ENCODE peak calls at places on chromosomes 3 and 15, in eight cellular contexts. I, L, Q, S, P, C, D and H are unnamed samples.

GRCh38 chr3:53493997-53494791 is at the start of gene CACNA1D:
- DNase-seq in I (no peak), L (peak), Q (no peak), S (no peak), P (no peak), C (no peak), D (peak), H (no peak)

GRCh38 chr3:105094588-105094987 is 272.1 kb upstream of the ALCAM start:
- DNase-seq in I (no peak), L (no peak), Q (no peak), S (no peak), P (no peak), C (no peak), D (no peak), H (no peak)

GRCh38 chr3:54271118-54271517 is 148.8 kb downstream of the CACNA2D3 start:
- DNase-seq in I (no peak), L (no peak), Q (no peak), S (no peak), P (no peak), C (no peak), D (no peak), H (no peak)

GRCh38 chr15:63523306-63523990 is 19.1 kb downstream of the USP3 start:
- DNase-seq in I (no peak), L (no peak), Q (peak), S (peak), P (peak), C (no peak), D (no peak), H (no peak)

GRCh38 chr3:30577788-30578187 is 28.6 kb upstream of the TGFBR2 start:
- DNase-seq in I (no peak), L (no peak), Q (no peak), S (no peak), P (no peak), C (no peak), D (no peak), H (no peak)

GRCh38 chr15:76196949-76197315 is 114.3 kb downstream of the ETFA start:
- DNase-seq in I (no peak), L (no peak), Q (no peak), S (no peak), P (no peak), C (peak), D (no peak), H (no peak)

GRCh38 chr3:135034291-135034768 is 239.3 kb downstream of the EPHB1 start:
- DNase-seq in I (no peak), L (no peak), Q (no peak), S (no peak), P (no peak), C (no peak), D (no peak), H (no peak)

GRCh38 chr3:48678566-48679380 is 6.9 kb downstream of the NCKIPSD start:
- DNase-seq in I (no peak), L (no peak), Q (no peak), S (no peak), P (no peak), C (no peak), D (no peak), H (no peak)

GRCh38 chr3:142424754-142425153 is 23.1 kb downstream of the XRN1 start:
- DNase-seq in I (no peak), L (no peak), Q (no peak), S (no peak), P (no peak), C (no peak), D (no peak), H (no peak)

GRCh38 chr3:24410861-24411260 is 83.8 kb downstream of the THRB start:
- DNase-seq in I (no peak), L (no peak), Q (no peak), S (no peak), P (no peak), C (no peak), D (no peak), H (no peak)

GRCh38 chr3:138195491-138195890 is 8.4 kb downstream of the ARMC8 start:
- DNase-seq in I (no peak), L (no peak), Q (no peak), S (no peak), P (no peak), C (no peak), D (no peak), H (no peak)

GRCh38 chr3:47578119-47578630 is 490 bp downstream of the CSPG5 start:
- DNase-seq in I (no peak), L (peak), Q (no peak), S (no peak), P (no peak), C (no peak), D (peak), H (no peak)

GRCh38 chr3:59321881-59322540 is 272.2 kb upstream of the CFAP20DC start:
- DNase-seq in I (no peak), L (no peak), Q (no peak), S (no peak), P (no peak), C (no peak), D (no peak), H (no peak)

GRCh38 chr3:195154793-195155535 is 116.0 kb downstream of the XXYLT1 start:
- DNase-seq in I (no peak), L (peak), Q (peak), S (peak), P (peak), C (peak), D (peak), H (peak)

GRCh38 chr3:151918253-151919029 is 45.0 kb downstream of the SUCNR1 start:
- DNase-seq in I (peak), L (no peak), Q (peak), S (peak), P (peak), C (no peak), D (no peak), H (peak)

GRCh38 chr3:43213631-43214030 is 72.7 kb upstream of the SNRK start:
- DNase-seq in I (no peak), L (no peak), Q (no peak), S (no peak), P (no peak), C (no peak), D (no peak), H (no peak)

GRCh38 chr15:70320077-70320830 is 222.5 kb upstream of the TLE3 start:
- DNase-seq in I (peak), L (no peak), Q (no peak), S (no peak), P (no peak), C (no peak), D (peak), H (peak)

GRCh38 chr3:126980266-126980811 is 2.6 kb upstream of the PLXNA1 start:
- DNase-seq in I (no peak), L (no peak), Q (no peak), S (no peak), P (no peak), C (no peak), D (no peak), H (no peak)

GRCh38 chr15:73904026-73904815 is 22.0 kb upstream of the LOXL1 start:
- DNase-seq in I (no peak), L (no peak), Q (no peak), S (no peak), P (no peak), C (no peak), D (no peak), H (no peak)

GRCh38 chr3:146650691-146651090 is 45.5 kb upstream of the PLSCR5 start:
- DNase-seq in I (no peak), L (no peak), Q (peak), S (peak), P (peak), C (no peak), D (no peak), H (no peak)

GRCh38 chr15:23484870-23485269 is 37.8 kb upstream of the GOLGA6L2 start:
- DNase-seq in I (no peak), L (no peak), Q (no peak), S (no peak), P (no peak), C (no peak), D (no peak), H (no peak)

GRCh38 chr3:127747751-127748521 is 74.4 kb downstream of the MGLL start:
- DNase-seq in I (no peak), L (no peak), Q (peak), S (peak), P (peak), C (peak), D (peak), H (peak)

GRCh38 chr3:142858043-142858442 is 30.8 kb downstream of the PCOLCE2 start:
- DNase-seq in I (no peak), L (no peak), Q (no peak), S (no peak), P (no peak), C (no peak), D (no peak), H (no peak)

GRCh38 chr15:68183886-68184285 is 21.2 kb downstream of the CALML4 start:
- DNase-seq in I (no peak), L (no peak), Q (peak), S (peak), P (peak), C (no peak), D (no peak), H (no peak)

GRCh38 chr3:53159415-53160135 is 1.4 kb upstream of the PRKCD start:
- DNase-seq in I (no peak), L (no peak), Q (peak), S (no peak), P (peak), C (no peak), D (peak), H (peak)

GRCh38 chr3:148958681-148959080 is 32.7 kb upstream of the GYG1 start:
- DNase-seq in I (no peak), L (no peak), Q (no peak), S (no peak), P (no peak), C (no peak), D (no peak), H (no peak)

GRCh38 chr15:90756916-90757315 is 39.8 kb downstream of the BLM start:
- DNase-seq in I (no peak), L (no peak), Q (no peak), S (no peak), P (no peak), C (no peak), D (no peak), H (no peak)

GRCh38 chr3:141412087-141412935 is 44.0 kb downstream of the ZBTB38 start:
- DNase-seq in I (no peak), L (peak), Q (peak), S (peak), P (peak), C (peak), D (peak), H (no peak)

GRCh38 chr3:151777880-151778279 is 36.0 kb upstream of the AADAC start:
- DNase-seq in I (no peak), L (no peak), Q (no peak), S (no peak), P (no peak), C (no peak), D (no peak), H (no peak)

GRCh38 chr3:23203651-23204111 is 554 bp downstream of the UBE2E2 start:
- DNase-seq in I (peak), L (peak), Q (peak), S (peak), P (no peak), C (no peak), D (no peak), H (no peak)

GRCh38 chr15:47484119-47484518 is 233.2 kb upstream of the SEMA6D start:
- DNase-seq in I (peak), L (no peak), Q (no peak), S (peak), P (peak), C (no peak), D (no peak), H (no peak)

GRCh38 chr3:148243609-148244008 is 454.1 kb upstream of the AGTR1 start:
- DNase-seq in I (no peak), L (no peak), Q (no peak), S (no peak), P (no peak), C (no peak), D (no peak), H (no peak)

GRCh38 chr15:90188914-90189748 is 12.0 kb upstream of the SEMA4B start:
- DNase-seq in I (peak), L (no peak), Q (no peak), S (no peak), P (no peak), C (no peak), D (no peak), H (no peak)

GRCh38 chr3:163877805-163878204 is 1200.5 kb downstream of the SI start:
- DNase-seq in I (no peak), L (no peak), Q (no peak), S (no peak), P (no peak), C (no peak), D (no peak), H (no peak)

GRCh38 chr3:25430942-25431570 is 3.0 kb downstream of the RARB start:
- DNase-seq in I (no peak), L (no peak), Q (peak), S (no peak), P (peak), C (no peak), D (no peak), H (no peak)

GRCh38 chr3:58537412-58538301 is 667 bp upstream of the ACOX2 start:
- DNase-seq in I (no peak), L (no peak), Q (no peak), S (no peak), P (peak), C (no peak), D (peak), H (no peak)

GRCh38 chr15:89199734-89200133 is 21.6 kb downstream of the RLBP1 start:
- DNase-seq in I (no peak), L (no peak), Q (no peak), S (no peak), P (no peak), C (no peak), D (no peak), H (no peak)

GRCh38 chr3:190339130-190339529 is 16.9 kb upstream of the CLDN1 start:
- DNase-seq in I (no peak), L (no peak), Q (peak), S (peak), P (peak), C (no peak), D (no peak), H (no peak)
- TF ChIP-seq CTCF in I (no peak), L (no peak), Q (peak), S (peak), P (peak), C (no peak), D (no peak), H (peak)

DNA sequence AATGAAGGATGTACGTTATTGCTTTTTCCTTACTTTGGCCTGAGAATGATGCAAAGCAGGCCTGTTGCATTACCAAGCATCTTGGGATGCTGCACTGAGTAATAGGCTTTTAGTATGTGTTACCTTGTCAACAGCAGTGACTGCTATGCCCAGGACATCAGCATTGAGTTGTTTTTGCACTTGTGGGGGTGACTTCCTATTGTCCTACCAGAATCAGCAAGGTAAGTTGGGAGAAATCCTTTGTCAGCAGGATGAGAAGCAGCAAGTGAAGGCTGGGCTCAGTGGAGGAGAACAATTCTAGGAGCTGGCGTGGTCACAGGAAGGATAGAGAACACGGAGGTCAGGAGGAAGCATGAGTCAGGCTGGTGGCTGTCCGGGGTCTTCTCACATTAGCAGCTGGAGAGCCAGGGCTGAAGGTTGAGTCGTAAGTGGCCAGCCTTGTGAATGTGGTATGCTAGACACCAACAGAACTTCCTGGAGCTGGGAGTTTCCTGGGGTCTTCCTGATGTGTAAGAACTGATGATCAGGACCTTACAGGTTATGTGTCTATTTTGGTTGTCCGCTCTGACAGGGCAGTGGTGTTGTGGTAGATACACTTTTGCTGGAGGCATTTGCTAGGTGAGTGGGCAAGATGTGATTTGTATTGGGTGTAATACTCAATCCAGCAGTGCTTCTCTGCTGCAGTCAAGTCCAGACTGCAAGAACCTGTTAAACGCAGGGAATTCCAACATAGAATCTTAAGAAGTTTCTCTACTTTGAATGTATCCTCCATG is 142.7 kb downstream of the FNDC3B start:
- DNase-seq in I (no peak), L (no peak), Q (peak), S (peak), P (peak), C (no peak), D (no peak), H (no peak)
- H3K4me3 ChIP-seq in I (no peak), L (no peak), Q (no peak), S (no peak), P (no peak), C (no peak), D (no peak), H (no peak)

DNA sequence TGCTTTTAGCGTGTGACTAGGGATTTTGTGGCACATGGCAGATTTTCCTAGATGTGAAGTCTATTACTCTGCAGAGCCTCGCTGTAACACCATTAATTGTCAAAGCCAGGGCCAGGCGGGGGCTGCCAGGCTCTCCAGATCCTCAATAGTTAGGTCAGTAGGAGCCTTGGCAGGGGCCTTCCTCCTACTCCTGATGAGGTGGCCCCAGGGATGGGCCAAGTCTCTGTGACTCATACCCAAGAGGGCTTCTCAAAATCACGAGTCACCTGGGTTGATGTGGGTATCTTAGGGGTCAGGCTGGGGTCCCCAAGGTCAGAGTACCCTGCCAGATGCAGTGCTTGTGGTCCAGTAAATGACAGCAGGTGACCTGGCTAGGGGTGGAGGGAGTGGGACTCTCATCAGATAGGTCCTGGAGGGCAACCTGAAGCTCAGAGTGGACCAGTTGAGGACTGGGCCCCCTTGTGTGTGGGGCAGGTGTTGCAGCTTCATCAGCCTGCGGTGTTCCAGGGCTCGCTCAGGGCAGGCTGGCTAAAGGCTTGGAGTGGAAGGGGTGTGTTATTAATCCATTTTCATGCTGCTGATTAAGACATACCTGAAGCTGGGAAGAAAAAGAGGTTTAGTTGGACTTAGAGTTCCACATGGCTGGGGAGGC is 88.5 kb upstream of the MYZAP start:
- DNase-seq in I (no peak), L (no peak), Q (no peak), S (no peak), P (no peak), C (no peak), D (no peak), H (no peak)
- TF ChIP-seq CTCF in I (no peak), L (no peak), Q (no peak), S (peak), P (peak), C (peak), D (no peak), H (peak)

GRCh38 chr3:71961378-71961777 is 176.4 kb upstream of the PROK2 start:
- DNase-seq in I (no peak), L (no peak), Q (no peak), S (no peak), P (no peak), C (no peak), D (no peak), H (no peak)
- H3K4me3 ChIP-seq in I (no peak), L (no peak), Q (no peak), S (no peak), P (no peak), C (no peak), D (no peak), H (no peak)

GRCh38 chr3:118501152-118501551 is 533.5 kb downstream of the IGSF11 start:
- DNase-seq in I (no peak), L (peak), Q (no peak), S (no peak), P (peak), C (peak), D (peak), H (peak)
- TF ChIP-seq CTCF in I (no peak), L (no peak), Q (no peak), S (no peak), P (no peak), C (no peak), D (no peak), H (no peak)

DNA sequence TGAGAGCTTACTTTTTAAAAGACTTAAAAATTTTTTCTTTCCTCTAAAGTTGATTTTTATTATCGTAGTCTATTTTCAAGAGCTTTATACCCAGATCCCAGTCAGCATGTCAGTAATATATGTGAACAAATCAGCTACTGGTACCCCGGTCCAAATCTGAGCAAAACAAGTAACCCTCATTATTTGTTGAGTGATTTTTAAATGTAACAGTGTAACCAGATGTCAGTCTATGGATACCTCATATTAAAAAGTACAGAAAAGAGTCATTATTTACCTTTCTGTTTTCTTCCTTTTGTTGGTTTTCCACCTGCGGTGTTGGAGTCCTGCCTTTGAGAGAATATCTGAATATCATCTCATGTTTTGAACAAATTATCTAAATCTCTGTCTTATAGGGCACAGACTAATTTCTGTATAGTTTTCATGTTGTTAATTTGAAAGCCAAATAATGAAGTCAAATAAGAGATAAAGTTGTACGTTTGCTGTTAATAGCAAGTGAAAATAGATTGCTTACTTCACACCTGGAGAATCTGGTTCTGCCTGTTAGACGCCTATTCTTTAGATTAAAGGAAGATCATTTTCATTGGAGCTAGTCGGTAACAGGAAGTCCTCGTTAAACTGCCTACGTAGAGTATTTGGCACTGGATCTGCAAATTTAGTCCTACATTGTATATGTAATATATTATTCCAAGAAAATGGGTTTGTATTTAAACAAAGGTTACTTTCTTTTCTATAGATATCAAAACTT is at the start of gene STX19:
- DNase-seq in I (no peak), L (no peak), Q (no peak), S (no peak), P (no peak), C (no peak), D (no peak), H (peak)
- H3K4me3 ChIP-seq in I (no peak), L (no peak), Q (no peak), S (no peak), P (no peak), C (no peak), D (peak), H (peak)

DNA sequence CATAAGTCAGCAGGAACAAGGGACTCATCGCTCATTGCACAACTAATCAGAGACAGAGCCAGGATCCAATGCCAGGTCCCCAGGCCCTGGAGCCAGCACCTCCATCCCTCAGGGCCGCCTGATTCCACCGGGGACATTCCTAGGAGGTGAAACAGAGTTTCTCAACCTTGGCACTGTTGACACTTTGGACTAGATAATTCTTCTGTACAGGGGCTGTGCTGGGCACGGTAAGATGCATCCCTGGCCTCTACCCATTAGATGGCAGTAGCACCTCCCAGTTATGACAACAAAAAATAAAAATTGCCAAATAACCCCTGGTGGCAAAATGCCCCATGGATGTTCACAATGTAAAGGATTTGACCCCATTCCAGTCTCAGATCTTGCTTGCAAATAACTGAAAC is 127.7 kb downstream of the MTHFS start:
- DNase-seq in I (peak), L (no peak), Q (peak), S (peak), P (peak), C (peak), D (no peak), H (peak)
- TF ChIP-seq CTCF in I (peak), L (no peak), Q (peak), S (peak), P (peak), C (peak), D (no peak), H (peak)